ENCODE peak calls at places on chromosomes 2 and 18, in seven cellular contexts. E is cortex of kidney; I is HTR-8/SVneo; J is choroid plexus epithelial cell; Z is CD8-positive, alpha-beta memory T cell; Q is posterior vena cava; S is astrocyte of the spinal cord. P is an unnamed sample.

GRCh38 chr2:240922234-240922981 is 16.3 kb downstream of the CROCC2 start:
- DNase-seq in Z (no peak), I (no peak), S (no peak), E (no peak), Q (peak; percentile 71), J (no peak), P (peak; percentile 74)

GRCh38 chr2:162091325-162092007 is 17.5 kb upstream of the DPP4 start:
- DNase-seq in Q (no peak), S (peak; percentile 28), Z (no peak), J (no peak), E (no peak), I (no peak), P (no peak)

GRCh38 chr18:3511980-3512379 is 62.0 kb downstream of the TGIF1 start:
- DNase-seq in Q (no peak), Z (peak; percentile 71), S (peak; percentile 64), E (no peak), J (peak; percentile 77), I (peak; percentile 56), P (peak; percentile 80)

GRCh38 chr2:235027558-235028214 is 75.9 kb downstream of the SH3BP4 start:
- DNase-seq in E (no peak), J (peak; percentile 50), Z (no peak), I (no peak), S (peak; percentile 76), Q (no peak), P (peak; percentile 95)

GRCh38 chr2:239077260-239077659 is 229.4 kb downstream of the TWIST2 start:
- DNase-seq in I (no peak), Z (no peak), Q (no peak), E (no peak), S (no peak), J (no peak), P (no peak)

GRCh38 chr2:69693472-69694450 is 48.2 kb upstream of the ANXA4 start:
- DNase-seq in J (peak; percentile 35), Z (peak; percentile 75), S (no peak), I (no peak), E (no peak), Q (no peak), P (no peak)

GRCh38 chr2:71699428-71699827 is 246.1 kb downstream of the DYSF start:
- DNase-seq in Q (peak; percentile 26), Z (no peak), J (no peak), E (no peak), I (no peak), S (no peak), P (no peak)

GRCh38 chr2:174014699-174015070 is 49.5 kb upstream of the SP3 start:
- DNase-seq in Z (no peak), E (no peak), I (no peak), J (no peak), Q (no peak), S (no peak), P (no peak)

GRCh38 chr2:54845514-54845913 is 122.1 kb downstream of the EML6 start:
- DNase-seq in E (no peak), I (no peak), S (peak; percentile 48), Z (no peak), Q (no peak), J (peak; percentile 30), P (no peak)

GRCh38 chr2:176589287-176589686 is 320.0 kb downstream of the MTX2 start:
- DNase-seq in I (no peak), Q (no peak), E (no peak), S (no peak), J (no peak), Z (no peak), P (no peak)

GRCh38 chr18:2846638-2847340 is at the start of gene EMILIN2:
- DNase-seq in J (peak; percentile 53), E (no peak), Q (peak; percentile 96), S (peak; percentile 65), I (peak; percentile 39), Z (peak; percentile 34), P (peak; percentile 87)

GRCh38 chr2:170694316-170694715 is 20.8 kb upstream of the SP5 start:
- DNase-seq in Z (no peak), Q (no peak), I (no peak), S (no peak), E (no peak), J (no peak), P (no peak)

GRCh38 chr2:217393585-217394032 is 533.7 kb upstream of the TNP1 start:
- DNase-seq in E (no peak), I (peak; percentile 21), J (no peak), Q (peak; percentile 91), S (peak; percentile 64), Z (no peak), P (peak; percentile 92)

GRCh38 chr2:240426797-240427721 is 8.4 kb upstream of the GPC1 start:
- DNase-seq in Z (no peak), Q (peak; percentile 63), I (no peak), E (no peak), J (peak; percentile 89), S (peak; percentile 35), P (peak; percentile 65)

GRCh38 chr2:72989770-72990556 is 72.6 kb downstream of the EMX1 start:
- DNase-seq in Q (peak; percentile 87), S (no peak), I (no peak), Z (no peak), E (no peak), J (no peak), P (peak; percentile 86)

GRCh38 chr2:23418490-23418911 is 33.5 kb downstream of the KLHL29 start:
- DNase-seq in S (peak; percentile 32), J (peak; percentile 63), E (no peak), I (peak; percentile 24), Z (no peak), Q (no peak), P (peak; percentile 89)

GRCh38 chr18:7635948-7636347 is 68.8 kb downstream of the PTPRM start:
- DNase-seq in J (no peak), Q (no peak), E (no peak), Z (no peak), I (no peak), S (no peak), P (no peak)

GRCh38 chr2:241213036-241213435 is 24.6 kb downstream of the ANO7 start:
- DNase-seq in I (no peak), E (no peak), S (no peak), Q (no peak), Z (no peak), J (no peak), P (no peak)

GRCh38 chr18:58285731-58286130 is 241.7 kb downstream of the NEDD4L start:
- DNase-seq in J (no peak), E (no peak), Z (no peak), Q (no peak), S (no peak), I (no peak), P (no peak)

GRCh38 chr2:179344280-179344961 is 79.8 kb upstream of the SESTD1 start:
- DNase-seq in S (peak; percentile 49), I (no peak), Q (no peak), Z (no peak), J (peak; percentile 60), E (no peak), P (peak; percentile 63)

GRCh38 chr2:160628811-160629210 is 135.2 kb upstream of the RBMS1 start:
- DNase-seq in I (no peak), J (no peak), E (no peak), S (no peak), Z (no peak), Q (no peak), P (no peak)

GRCh38 chr18:24926649-24927048 is 425.3 kb downstream of the ZNF521 start:
- DNase-seq in S (no peak), E (no peak), I (no peak), J (no peak), Z (no peak), Q (no peak), P (no peak)

GRCh38 chr18:78995740-78996395 is 16.2 kb downstream of the SALL3 start:
- DNase-seq in Q (peak; percentile 63), J (no peak), E (no peak), S (no peak), I (no peak), Z (no peak), P (no peak)

GRCh38 chr2:60499651-60500300 is 53.7 kb downstream of the BCL11A start:
- DNase-seq in S (no peak), Q (no peak), E (no peak), Z (no peak), I (no peak), J (no peak), P (no peak)

GRCh38 chr2:39437522-39438296 is 624 bp upstream of the MAP4K3 start:
- DNase-seq in Z (peak; percentile 36), S (no peak), I (no peak), E (no peak), J (peak; percentile 44), Q (peak; percentile 82), P (peak; percentile 86)

GRCh38 chr2:189412330-189412953 is 28.8 kb upstream of the WDR75 start:
- DNase-seq in S (peak; percentile 80), J (peak; percentile 90), I (peak; percentile 27), E (no peak), Q (no peak), Z (peak; percentile 30), P (peak; percentile 39)

GRCh38 chr18:38635706-38636105 is 1070.1 kb upstream of the CELF4 start:
- DNase-seq in J (no peak), Q (no peak), I (no peak), E (no peak), S (peak; percentile 2), Z (no peak), P (no peak)

GRCh38 chr2:96256611-96257113 is 9.1 kb downstream of the TMEM127 start:
- DNase-seq in S (no peak), Z (no peak), Q (no peak), I (no peak), J (no peak), E (no peak), P (no peak)

GRCh38 chr2:213187833-213188532 is 36.6 kb upstream of the IKZF2 start:
- DNase-seq in J (peak; percentile 87), Z (no peak), Q (no peak), I (peak; percentile 63), S (peak; percentile 66), E (no peak), P (peak; percentile 79)

GRCh38 chr2:17573085-17573805 is 32.7 kb downstream of the VSNL1 start:
- DNase-seq in Z (no peak), Q (no peak), E (no peak), I (no peak), S (peak; percentile 33), J (peak; percentile 47), P (no peak)

GRCh38 chr2:200703132-200703925 is 108.4 kb upstream of the BZW1 start:
- DNase-seq in Z (no peak), I (peak; percentile 38), S (peak; percentile 85), J (peak; percentile 91), Q (no peak), E (no peak), P (peak; percentile 79)

GRCh38 chr2:119136872-119137271 is 21.7 kb downstream of the C1QL2 start:
- DNase-seq in J (no peak), S (no peak), I (no peak), E (no peak), Z (no peak), Q (no peak), P (no peak)

GRCh38 chr2:168583710-168584521 is 127.8 kb downstream of the CERS6 start:
- DNase-seq in E (no peak), I (no peak), Z (no peak), S (peak; percentile 70), Q (no peak), J (peak; percentile 56), P (peak; percentile 74)

GRCh38 chr2:120776649-120777048 is 41.0 kb downstream of the GLI2 start:
- DNase-seq in Q (peak; percentile 68), J (no peak), S (no peak), E (no peak), I (no peak), Z (no peak), P (no peak)

GRCh38 chr2:45399040-45399784 is 211.9 kb downstream of the SRBD1 start:
- DNase-seq in I (no peak), J (no peak), E (no peak), Q (no peak), Z (no peak), S (no peak), P (no peak)

GRCh38 chr2:199943373-199943772 is 11.9 kb downstream of the TYW5 start:
- DNase-seq in Z (no peak), S (no peak), Q (no peak), I (no peak), E (no peak), J (no peak), P (no peak)

GRCh38 chr2:190990132-190990531 is 23.8 kb downstream of the STAT1 start:
- DNase-seq in Q (no peak), I (no peak), Z (no peak), E (no peak), J (no peak), S (no peak), P (no peak)

GRCh38 chr18:34866739-34867138 is 156.6 kb downstream of the DTNA start:
- DNase-seq in S (peak; percentile 33), Q (no peak), I (no peak), Z (no peak), J (peak; percentile 56), E (no peak), P (peak; percentile 58)

P was measured in osteoblast.